ENCODE peak calls at places on chromosomes 7 and 10, in six cellular contexts. H is right lobe of liver; S is WTC11; B is activated T-helper 1 cell treated with anti-CD3 and anti-CD28 coated beads, Interleukin-12 subunit alpha, Interleukin-12 subunit beta, Interleukin-2, Interleukin-4 antibody, amounts not matched to agents 30 ng/mL and 10 ng/mL and 1 ng/mL, durations not matched to agents 14 hours and 24 hours and 36 hours; K is natural killer cell treated with Interleukin-12 subunit alpha and Interleukin-12 subunit beta and Interleukin-15 and Interleukin-18, amount 100 ng/mL, for 72 hours; Z is EH. O is an unnamed sample.

GRCh38 chr10:3782456-3783312 is 2.3 kb downstream of the KLF6 start:
- DNase-seq in H (no peak), S (no peak), B (peak; percentile 65), K (peak; percentile 74), Z (peak; percentile 96), O (peak; percentile 94)

GRCh38 chr7:106153891-106154449 is 41.9 kb upstream of the SYPL1 start:
- DNase-seq in H (peak; percentile 78), S (peak; percentile 90), B (peak; percentile 57), K (peak; percentile 73), Z (peak; percentile 81), O (peak; percentile 93)

GRCh38 chr7:55977831-55978230 is 13.4 kb downstream of the NIPSNAP2 start:
- DNase-seq in H (no peak), S (no peak), B (no peak), K (no peak), Z (peak; percentile 94), O (peak; percentile 70)

GRCh38 chr7:42735081-42735480 is 176.8 kb downstream of the C7orf25 start:
- DNase-seq in H (no peak), S (no peak), B (no peak), K (no peak), Z (peak; percentile 2), O (no peak)

GRCh38 chr7:134865001-134865845 is 85.8 kb downstream of the CALD1 start:
- DNase-seq in H (no peak), S (no peak), B (peak; percentile 44), K (no peak), Z (peak; percentile 56), O (peak; percentile 64)

GRCh38 chr7:112202819-112203218 is 3.4 kb downstream of the DOCK4 start:
- DNase-seq in H (peak; percentile 82), S (no peak), B (no peak), K (no peak), Z (no peak), O (peak; percentile 42)

GRCh38 chr10:67086324-67087139 is 160.7 kb downstream of the LRRTM3 start:
- DNase-seq in H (no peak), S (no peak), B (no peak), K (no peak), Z (no peak), O (peak; percentile 36)

GRCh38 chr7:2794836-2795636 is 49.1 kb downstream of the GNA12 start:
- DNase-seq in H (no peak), S (no peak), B (no peak), K (no peak), Z (peak; percentile 38), O (no peak)

GRCh38 chr10:79937661-79938226 is 11.2 kb downstream of the SFTPD start:
- DNase-seq in H (no peak), S (no peak), B (no peak), K (no peak), Z (no peak), O (no peak)

GRCh38 chr7:96097802-96098201 is 224.1 kb downstream of the SLC25A13 start:
- DNase-seq in H (no peak), S (no peak), B (no peak), K (no peak), Z (no peak), O (peak; percentile 67)

GRCh38 chr7:100517305-100517704 is 21.7 kb upstream of the AGFG2 start:
- DNase-seq in H (no peak), S (no peak), B (no peak), K (no peak), Z (no peak), O (no peak)

GRCh38 chr7:113483657-113484056 is 365.3 kb upstream of the SMIM30 start:
- DNase-seq in H (no peak), S (no peak), B (no peak), K (no peak), Z (no peak), O (no peak)

GRCh38 chr7:20350996-20351692 is 20.4 kb downstream of the ITGB8 start:
- DNase-seq in H (no peak), S (no peak), B (no peak), K (no peak), Z (no peak), O (no peak)

GRCh38 chr10:86204421-86205045 is 162.1 kb downstream of the GRID1 start:
- DNase-seq in H (no peak), S (peak; percentile 3), B (no peak), K (no peak), Z (no peak), O (no peak)

GRCh38 chr10:79142064-79142491 is 73.3 kb downstream of the ZMIZ1 start:
- DNase-seq in H (no peak), S (no peak), B (no peak), K (no peak), Z (peak; percentile 69), O (no peak)

GRCh38 chr7:101681170-101682007 is 52.3 kb upstream of the MYL10 start:
- DNase-seq in H (peak; percentile 41), S (no peak), B (no peak), K (no peak), Z (peak; percentile 95), O (peak; percentile 94)

GRCh38 chr7:22319424-22320403 is 37.2 kb downstream of the RAPGEF5 start:
- DNase-seq in H (no peak), S (no peak), B (no peak), K (no peak), Z (no peak), O (no peak)

GRCh38 chr10:12937527-12937926 is 64.0 kb downstream of the CCDC3 start:
- DNase-seq in H (no peak), S (no peak), B (no peak), K (no peak), Z (no peak), O (peak; percentile 11)

GRCh38 chr10:43692051-43692825 is 43.6 kb upstream of the ZNF32 start:
- DNase-seq in H (no peak), S (no peak), B (no peak), K (peak; percentile 22), Z (peak; percentile 65), O (peak; percentile 79)

GRCh38 chr10:98664329-98665042 is 217.8 kb upstream of the HPS1 start:
- DNase-seq in H (no peak), S (peak; percentile 47), B (peak; percentile 4), K (no peak), Z (peak; percentile 29), O (peak; percentile 42)

GRCh38 chr10:42475168-42476098 is 162.9 kb downstream of the ZNF33B start:
- DNase-seq in H (no peak), S (peak; percentile 16), B (no peak), K (no peak), Z (peak; percentile 58), O (peak; percentile 62)

GRCh38 chr10:90775351-90776028 is 82.3 kb downstream of the HTR7 start:
- DNase-seq in H (no peak), S (no peak), B (no peak), K (no peak), Z (peak; percentile 25), O (peak; percentile 60)

GRCh38 chr7:157660971-157661610 is 324.3 kb downstream of the DNAJB6 start:
- DNase-seq in H (no peak), S (no peak), B (no peak), K (peak; percentile 28), Z (no peak), O (no peak)

GRCh38 chr10:50604823-50605222 is 18.9 kb downstream of the SGMS1 start:
- DNase-seq in H (no peak), S (no peak), B (no peak), K (no peak), Z (peak; percentile 49), O (peak; percentile 59)

GRCh38 chr7:127647636-127648035 is 4.4 kb upstream of the SND1 start:
- DNase-seq in H (no peak), S (no peak), B (no peak), K (no peak), Z (no peak), O (no peak)

GRCh38 chr10:91350651-91351081 is 59.5 kb upstream of the HECTD2 start:
- DNase-seq in H (no peak), S (no peak), B (no peak), K (no peak), Z (peak; percentile 9), O (peak; percentile 26)

GRCh38 chr7:111682576-111683372 is 120.5 kb upstream of the IMMP2L start:
- DNase-seq in H (no peak), S (no peak), B (no peak), K (no peak), Z (peak; percentile 33), O (peak; percentile 14)

GRCh38 chr7:16647435-16647960 is 1.5 kb downstream of the BZW2 start:
- DNase-seq in H (no peak), S (no peak), B (no peak), K (no peak), Z (no peak), O (no peak)

O was measured in adipocyte.